ENCODE peak calls at places on chromosomes 13 and 19, in four cellular contexts. One of them, this sample, is unnamed.

GRCh38 chr13:94537740-94538630 is 58.0 kb downstream of the TGDS start:
- DNase-seq in activated CD4-positive, alpha-beta T cell treated with anti-CD3 and anti-CD28 coated beads, Interleukin-2, amount 50 U/mL, for 48 hours: no peak
- DNase-seq in EL: peak
- DNase-seq in stimulated activated CD8-positive, alpha-beta memory T cell treated with anti-CD3 and anti-CD28 coated beads, Interleukin-7, amount 100 ng/mL, for 1 hour: no peak
- DNase-seq in this sample: no peak

GRCh38 chr13:76620036-76620435 is 266.2 kb downstream of the KCTD12 start:
- DNase-seq in activated CD4-positive, alpha-beta T cell treated with anti-CD3 and anti-CD28 coated beads, Interleukin-2, amount 50 U/mL, for 48 hours: no peak
- DNase-seq in EL: no peak
- DNase-seq in stimulated activated CD8-positive, alpha-beta memory T cell treated with anti-CD3 and anti-CD28 coated beads, Interleukin-7, amount 100 ng/mL, for 1 hour: no peak
- DNase-seq in this sample: no peak

GRCh38 chr13:108227651-108228272 is 9.6 kb downstream of the ABHD13 start:
- DNase-seq in EL: peak
- DNase-seq in stimulated activated CD8-positive, alpha-beta memory T cell treated with anti-CD3 and anti-CD28 coated beads, Interleukin-7, amount 100 ng/mL, for 1 hour: no peak
- DNase-seq in activated CD4-positive, alpha-beta T cell treated with anti-CD3 and anti-CD28 coated beads, Interleukin-2, amount 50 U/mL, for 48 hours: no peak
- DNase-seq in this sample: no peak

GRCh38 chr13:78909276-78909675 is 250.3 kb upstream of the OBI1 start:
- DNase-seq in EL: no peak
- DNase-seq in activated CD4-positive, alpha-beta T cell treated with anti-CD3 and anti-CD28 coated beads, Interleukin-2, amount 50 U/mL, for 48 hours: no peak
- DNase-seq in stimulated activated CD8-positive, alpha-beta memory T cell treated with anti-CD3 and anti-CD28 coated beads, Interleukin-7, amount 100 ng/mL, for 1 hour: no peak
- DNase-seq in this sample: no peak

GRCh38 chr13:27920677-27921420 is 1.0 kb downstream of the PDX1 start:
- DNase-seq in stimulated activated CD8-positive, alpha-beta memory T cell treated with anti-CD3 and anti-CD28 coated beads, Interleukin-7, amount 100 ng/mL, for 1 hour: no peak
- DNase-seq in EL: peak
- DNase-seq in activated CD4-positive, alpha-beta T cell treated with anti-CD3 and anti-CD28 coated beads, Interleukin-2, amount 50 U/mL, for 48 hours: no peak
- DNase-seq in this sample: no peak

GRCh38 chr13:49302817-49303216 is 55.1 kb downstream of the CDADC1 start:
- DNase-seq in activated CD4-positive, alpha-beta T cell treated with anti-CD3 and anti-CD28 coated beads, Interleukin-2, amount 50 U/mL, for 48 hours: no peak
- DNase-seq in EL: no peak
- DNase-seq in stimulated activated CD8-positive, alpha-beta memory T cell treated with anti-CD3 and anti-CD28 coated beads, Interleukin-7, amount 100 ng/mL, for 1 hour: no peak
- DNase-seq in this sample: no peak

GRCh38 chr19:44566984-44567383 is 37.5 kb upstream of the CEACAM20 start:
- DNase-seq in EL: no peak
- DNase-seq in activated CD4-positive, alpha-beta T cell treated with anti-CD3 and anti-CD28 coated beads, Interleukin-2, amount 50 U/mL, for 48 hours: no peak
- DNase-seq in stimulated activated CD8-positive, alpha-beta memory T cell treated with anti-CD3 and anti-CD28 coated beads, Interleukin-7, amount 100 ng/mL, for 1 hour: no peak
- DNase-seq in this sample: no peak

GRCh38 chr19:13001502-13002388 is 6.5 kb downstream of the NFIX start:
- DNase-seq in stimulated activated CD8-positive, alpha-beta memory T cell treated with anti-CD3 and anti-CD28 coated beads, Interleukin-7, amount 100 ng/mL, for 1 hour: no peak
- DNase-seq in EL: no peak
- DNase-seq in activated CD4-positive, alpha-beta T cell treated with anti-CD3 and anti-CD28 coated beads, Interleukin-2, amount 50 U/mL, for 48 hours: no peak
- DNase-seq in this sample: no peak

GRCh38 chr13:23639672-23640275 is 69.6 kb downstream of the TNFRSF19 start:
- DNase-seq in EL: no peak
- DNase-seq in stimulated activated CD8-positive, alpha-beta memory T cell treated with anti-CD3 and anti-CD28 coated beads, Interleukin-7, amount 100 ng/mL, for 1 hour: no peak
- DNase-seq in activated CD4-positive, alpha-beta T cell treated with anti-CD3 and anti-CD28 coated beads, Interleukin-2, amount 50 U/mL, for 48 hours: no peak
- DNase-seq in this sample: no peak

GRCh38 chr13:68927387-68928026 is 1180.1 kb upstream of the ATXN8OS start:
- DNase-seq in stimulated activated CD8-positive, alpha-beta memory T cell treated with anti-CD3 and anti-CD28 coated beads, Interleukin-7, amount 100 ng/mL, for 1 hour: no peak
- DNase-seq in EL: no peak
- DNase-seq in activated CD4-positive, alpha-beta T cell treated with anti-CD3 and anti-CD28 coated beads, Interleukin-2, amount 50 U/mL, for 48 hours: no peak
- DNase-seq in this sample: no peak

GRCh38 chr13:46202188-46202795 is 9.4 kb upstream of the LRRC63 start:
- DNase-seq in stimulated activated CD8-positive, alpha-beta memory T cell treated with anti-CD3 and anti-CD28 coated beads, Interleukin-7, amount 100 ng/mL, for 1 hour: no peak
- DNase-seq in EL: no peak
- DNase-seq in activated CD4-positive, alpha-beta T cell treated with anti-CD3 and anti-CD28 coated beads, Interleukin-2, amount 50 U/mL, for 48 hours: no peak
- DNase-seq in this sample: no peak

GRCh38 chr19:11160119-11160768 is 4.7 kb upstream of the SPC24 start:
- DNase-seq in activated CD4-positive, alpha-beta T cell treated with anti-CD3 and anti-CD28 coated beads, Interleukin-2, amount 50 U/mL, for 48 hours: no peak
- DNase-seq in stimulated activated CD8-positive, alpha-beta memory T cell treated with anti-CD3 and anti-CD28 coated beads, Interleukin-7, amount 100 ng/mL, for 1 hour: no peak
- DNase-seq in EL: no peak
- DNase-seq in this sample: no peak

GRCh38 chr19:58054792-58055482 is 4.1 kb upstream of the ZNF135 start:
- DNase-seq in EL: peak
- DNase-seq in activated CD4-positive, alpha-beta T cell treated with anti-CD3 and anti-CD28 coated beads, Interleukin-2, amount 50 U/mL, for 48 hours: no peak
- DNase-seq in stimulated activated CD8-positive, alpha-beta memory T cell treated with anti-CD3 and anti-CD28 coated beads, Interleukin-7, amount 100 ng/mL, for 1 hour: no peak
- DNase-seq in this sample: no peak

GRCh38 chr19:28128341-28128740 is 1084.6 kb downstream of the UQCRFS1 start:
- DNase-seq in EL: no peak
- DNase-seq in activated CD4-positive, alpha-beta T cell treated with anti-CD3 and anti-CD28 coated beads, Interleukin-2, amount 50 U/mL, for 48 hours: no peak
- DNase-seq in stimulated activated CD8-positive, alpha-beta memory T cell treated with anti-CD3 and anti-CD28 coated beads, Interleukin-7, amount 100 ng/mL, for 1 hour: no peak
- DNase-seq in this sample: no peak

GRCh38 chr19:54449701-54450069 is 686 bp downstream of the LENG8 start:
- DNase-seq in stimulated activated CD8-positive, alpha-beta memory T cell treated with anti-CD3 and anti-CD28 coated beads, Interleukin-7, amount 100 ng/mL, for 1 hour: no peak
- DNase-seq in activated CD4-positive, alpha-beta T cell treated with anti-CD3 and anti-CD28 coated beads, Interleukin-2, amount 50 U/mL, for 48 hours: no peak
- DNase-seq in EL: no peak
- DNase-seq in this sample: no peak

GRCh38 chr19:48830088-48830487 is 6.2 kb downstream of the HSD17B14 start:
- DNase-seq in stimulated activated CD8-positive, alpha-beta memory T cell treated with anti-CD3 and anti-CD28 coated beads, Interleukin-7, amount 100 ng/mL, for 1 hour: no peak
- DNase-seq in EL: no peak
- DNase-seq in activated CD4-positive, alpha-beta T cell treated with anti-CD3 and anti-CD28 coated beads, Interleukin-2, amount 50 U/mL, for 48 hours: no peak
- DNase-seq in this sample: no peak

GRCh38 chr13:102461302-102461701 is 59.5 kb upstream of the FGF14 start:
- DNase-seq in stimulated activated CD8-positive, alpha-beta memory T cell treated with anti-CD3 and anti-CD28 coated beads, Interleukin-7, amount 100 ng/mL, for 1 hour: no peak
- DNase-seq in EL: no peak
- DNase-seq in activated CD4-positive, alpha-beta T cell treated with anti-CD3 and anti-CD28 coated beads, Interleukin-2, amount 50 U/mL, for 48 hours: no peak
- DNase-seq in this sample: no peak

GRCh38 chr19:19613456-19613855 is 5.0 kb downstream of the PBX4 start:
- DNase-seq in stimulated activated CD8-positive, alpha-beta memory T cell treated with anti-CD3 and anti-CD28 coated beads, Interleukin-7, amount 100 ng/mL, for 1 hour: no peak
- DNase-seq in EL: peak
- DNase-seq in activated CD4-positive, alpha-beta T cell treated with anti-CD3 and anti-CD28 coated beads, Interleukin-2, amount 50 U/mL, for 48 hours: no peak
- DNase-seq in this sample: no peak

GRCh38 chr13:77696006-77696862 is 1.3 kb upstream of the SLAIN1 start:
- DNase-seq in activated CD4-positive, alpha-beta T cell treated with anti-CD3 and anti-CD28 coated beads, Interleukin-2, amount 50 U/mL, for 48 hours: no peak
- DNase-seq in stimulated activated CD8-positive, alpha-beta memory T cell treated with anti-CD3 and anti-CD28 coated beads, Interleukin-7, amount 100 ng/mL, for 1 hour: no peak
- DNase-seq in EL: no peak
- DNase-seq in this sample: no peak

GRCh38 chr13:28623782-28624706 is 34.9 kb upstream of the POMP start:
- DNase-seq in activated CD4-positive, alpha-beta T cell treated with anti-CD3 and anti-CD28 coated beads, Interleukin-2, amount 50 U/mL, for 48 hours: no peak
- DNase-seq in EL: peak
- DNase-seq in stimulated activated CD8-positive, alpha-beta memory T cell treated with anti-CD3 and anti-CD28 coated beads, Interleukin-7, amount 100 ng/mL, for 1 hour: no peak
- DNase-seq in this sample: no peak

GRCh38 chr13:24299488-24300114 is 9.8 kb upstream of the C1QTNF9 start:
- DNase-seq in activated CD4-positive, alpha-beta T cell treated with anti-CD3 and anti-CD28 coated beads, Interleukin-2, amount 50 U/mL, for 48 hours: no peak
- DNase-seq in EL: no peak
- DNase-seq in stimulated activated CD8-positive, alpha-beta memory T cell treated with anti-CD3 and anti-CD28 coated beads, Interleukin-7, amount 100 ng/mL, for 1 hour: no peak
- DNase-seq in this sample: no peak

GRCh38 chr19:46786236-46787039 is 2.0 kb downstream of the SLC1A5 start:
- DNase-seq in EL: peak
- DNase-seq in stimulated activated CD8-positive, alpha-beta memory T cell treated with anti-CD3 and anti-CD28 coated beads, Interleukin-7, amount 100 ng/mL, for 1 hour: peak
- DNase-seq in activated CD4-positive, alpha-beta T cell treated with anti-CD3 and anti-CD28 coated beads, Interleukin-2, amount 50 U/mL, for 48 hours: peak
- DNase-seq in this sample: peak

GRCh38 chr13:101289764-101290163 is 126.5 kb downstream of the NALCN start:
- DNase-seq in activated CD4-positive, alpha-beta T cell treated with anti-CD3 and anti-CD28 coated beads, Interleukin-2, amount 50 U/mL, for 48 hours: no peak
- DNase-seq in EL: peak
- DNase-seq in stimulated activated CD8-positive, alpha-beta memory T cell treated with anti-CD3 and anti-CD28 coated beads, Interleukin-7, amount 100 ng/mL, for 1 hour: no peak
- DNase-seq in this sample: no peak

GRCh38 chr19:2180881-2181617 is 17.3 kb downstream of the DOT1L start:
- DNase-seq in EL: no peak
- DNase-seq in stimulated activated CD8-positive, alpha-beta memory T cell treated with anti-CD3 and anti-CD28 coated beads, Interleukin-7, amount 100 ng/mL, for 1 hour: no peak
- DNase-seq in activated CD4-positive, alpha-beta T cell treated with anti-CD3 and anti-CD28 coated beads, Interleukin-2, amount 50 U/mL, for 48 hours: no peak
- DNase-seq in this sample: no peak

GRCh38 chr13:36088001-36088400 is 43.2 kb downstream of the DCLK1 start:
- DNase-seq in EL: no peak
- DNase-seq in activated CD4-positive, alpha-beta T cell treated with anti-CD3 and anti-CD28 coated beads, Interleukin-2, amount 50 U/mL, for 48 hours: no peak
- DNase-seq in stimulated activated CD8-positive, alpha-beta memory T cell treated with anti-CD3 and anti-CD28 coated beads, Interleukin-7, amount 100 ng/mL, for 1 hour: no peak
- DNase-seq in this sample: no peak

GRCh38 chr19:52566588-52566987 is 3.5 kb upstream of the ZNF701 start:
- DNase-seq in EL: peak
- DNase-seq in stimulated activated CD8-positive, alpha-beta memory T cell treated with anti-CD3 and anti-CD28 coated beads, Interleukin-7, amount 100 ng/mL, for 1 hour: no peak
- DNase-seq in activated CD4-positive, alpha-beta T cell treated with anti-CD3 and anti-CD28 coated beads, Interleukin-2, amount 50 U/mL, for 48 hours: no peak
- DNase-seq in this sample: no peak

GRCh38 chr19:14826006-14826405 is 9.0 kb downstream of the OR7A5 start:
- DNase-seq in stimulated activated CD8-positive, alpha-beta memory T cell treated with anti-CD3 and anti-CD28 coated beads, Interleukin-7, amount 100 ng/mL, for 1 hour: no peak
- DNase-seq in activated CD4-positive, alpha-beta T cell treated with anti-CD3 and anti-CD28 coated beads, Interleukin-2, amount 50 U/mL, for 48 hours: no peak
- DNase-seq in EL: no peak
- DNase-seq in this sample: no peak

GRCh38 chr19:28633223-28634030 is 579.5 kb downstream of the UQCRFS1 start:
- DNase-seq in activated CD4-positive, alpha-beta T cell treated with anti-CD3 and anti-CD28 coated beads, Interleukin-2, amount 50 U/mL, for 48 hours: peak
- DNase-seq in stimulated activated CD8-positive, alpha-beta memory T cell treated with anti-CD3 and anti-CD28 coated beads, Interleukin-7, amount 100 ng/mL, for 1 hour: peak
- DNase-seq in EL: peak
- DNase-seq in this sample: no peak

GRCh38 chr13:53422415-53422814 is 393.8 kb downstream of the OLFM4 start:
- DNase-seq in stimulated activated CD8-positive, alpha-beta memory T cell treated with anti-CD3 and anti-CD28 coated beads, Interleukin-7, amount 100 ng/mL, for 1 hour: no peak
- DNase-seq in activated CD4-positive, alpha-beta T cell treated with anti-CD3 and anti-CD28 coated beads, Interleukin-2, amount 50 U/mL, for 48 hours: no peak
- DNase-seq in EL: no peak
- DNase-seq in this sample: no peak

This sample was measured in activated CD8-positive, alpha-beta memory T cell treated with anti-CD3 and anti-CD28 coated beads for 4 hours.